ENCODE peak calls at places on chromosome 16, in six cellular contexts. One of them, this sample, is unnamed.

GRCh38 chr16:87056083-87056482 is 261.1 kb downstream of the C16orf95 start:
- DNase-seq in anterior cingulate cortex: no peak
- DNase-seq in mammary epithelial cell: peak; percentile 7
- DNase-seq in GM04504: no peak
- DNase-seq in NCI-H1417: no peak
- DNase-seq in adipocyte: peak; percentile 35
- DNase-seq in this sample: no peak

GRCh38 chr16:3578121-3578520 is 918 bp upstream of the NLRC3 start:
- DNase-seq in mammary epithelial cell: no peak
- DNase-seq in NCI-H1417: no peak
- DNase-seq in anterior cingulate cortex: no peak
- DNase-seq in GM04504: no peak
- DNase-seq in adipocyte: no peak
- DNase-seq in this sample: no peak

GRCh38 chr16:88813396-88814143 is 1.8 kb upstream of the APRT start:
- DNase-seq in NCI-H1417: no peak
- DNase-seq in anterior cingulate cortex: no peak
- DNase-seq in mammary epithelial cell: no peak
- DNase-seq in adipocyte: no peak
- DNase-seq in GM04504: no peak
- DNase-seq in this sample: no peak

GRCh38 chr16:85718682-85719081 is 29.9 kb upstream of the GINS2 start:
- DNase-seq in GM04504: no peak
- DNase-seq in anterior cingulate cortex: no peak
- DNase-seq in adipocyte: peak; percentile 44
- DNase-seq in mammary epithelial cell: no peak
- DNase-seq in NCI-H1417: peak; percentile 32
- DNase-seq in this sample: no peak

GRCh38 chr16:9534759-9535158 is 443.3 kb downstream of the HAPSTR1 start:
- DNase-seq in GM04504: no peak
- DNase-seq in NCI-H1417: no peak
- DNase-seq in mammary epithelial cell: no peak
- DNase-seq in anterior cingulate cortex: no peak
- DNase-seq in adipocyte: no peak
- DNase-seq in this sample: no peak

GRCh38 chr16:81042821-81043220 is 7.2 kb downstream of the ATMIN start:
- DNase-seq in GM04504: no peak
- DNase-seq in anterior cingulate cortex: no peak
- DNase-seq in NCI-H1417: no peak
- DNase-seq in mammary epithelial cell: no peak
- DNase-seq in adipocyte: no peak
- DNase-seq in this sample: no peak

GRCh38 chr16:72437891-72438290 is 265.9 kb upstream of the PMFBP1 start:
- DNase-seq in adipocyte: no peak
- DNase-seq in anterior cingulate cortex: no peak
- DNase-seq in mammary epithelial cell: no peak
- DNase-seq in NCI-H1417: no peak
- DNase-seq in GM04504: no peak
- DNase-seq in this sample: no peak

GRCh38 chr16:49282690-49283375 is 1.2 kb upstream of the CBLN1 start:
- DNase-seq in anterior cingulate cortex: no peak
- DNase-seq in NCI-H1417: peak; percentile 71
- DNase-seq in mammary epithelial cell: no peak
- DNase-seq in adipocyte: no peak
- DNase-seq in GM04504: no peak
- DNase-seq in this sample: no peak

GRCh38 chr16:29848420-29849297 is 14.4 kb downstream of the CDIPT start:
- DNase-seq in anterior cingulate cortex: peak; percentile 27
- DNase-seq in mammary epithelial cell: peak; percentile 39
- DNase-seq in NCI-H1417: peak; percentile 45
- DNase-seq in adipocyte: peak; percentile 80
- DNase-seq in GM04504: no peak
- DNase-seq in this sample: peak; percentile 30

GRCh38 chr16:89179148-89179484 is 7.6 kb downstream of the CDH15 start:
- DNase-seq in adipocyte: no peak
- DNase-seq in NCI-H1417: no peak
- DNase-seq in anterior cingulate cortex: no peak
- DNase-seq in GM04504: no peak
- DNase-seq in mammary epithelial cell: no peak
- DNase-seq in this sample: no peak

GRCh38 chr16:7597677-7598076 is 265.0 kb downstream of the RBFOX1 start:
- DNase-seq in mammary epithelial cell: no peak
- DNase-seq in GM04504: no peak
- DNase-seq in adipocyte: no peak
- DNase-seq in anterior cingulate cortex: no peak
- DNase-seq in NCI-H1417: no peak
- DNase-seq in this sample: no peak

GRCh38 chr16:4015275-4015990 is 100.8 kb downstream of the ADCY9 start:
- DNase-seq in mammary epithelial cell: no peak
- DNase-seq in adipocyte: no peak
- DNase-seq in NCI-H1417: no peak
- DNase-seq in anterior cingulate cortex: no peak
- DNase-seq in GM04504: no peak
- DNase-seq in this sample: no peak

GRCh38 chr16:2483160-2483559 is 8.2 kb downstream of the TBC1D24 start:
- DNase-seq in NCI-H1417: peak; percentile 78
- DNase-seq in anterior cingulate cortex: peak; percentile 82
- DNase-seq in mammary epithelial cell: no peak
- DNase-seq in adipocyte: no peak
- DNase-seq in GM04504: no peak
- DNase-seq in this sample: no peak

GRCh38 chr16:82092711-82093110 is 57.7 kb downstream of the HSD17B2 start:
- DNase-seq in NCI-H1417: no peak
- DNase-seq in mammary epithelial cell: no peak
- DNase-seq in adipocyte: peak; percentile 10
- DNase-seq in GM04504: no peak
- DNase-seq in anterior cingulate cortex: no peak
- DNase-seq in this sample: no peak

GRCh38 chr16:17696696-17697095 is 225.9 kb upstream of the XYLT1 start:
- DNase-seq in mammary epithelial cell: no peak
- DNase-seq in anterior cingulate cortex: no peak
- DNase-seq in GM04504: no peak
- DNase-seq in NCI-H1417: no peak
- DNase-seq in adipocyte: no peak
- DNase-seq in this sample: no peak

GRCh38 chr16:10552998-10553491 is 27.4 kb downstream of the EMP2 start:
- DNase-seq in adipocyte: no peak
- DNase-seq in mammary epithelial cell: no peak
- DNase-seq in anterior cingulate cortex: no peak
- DNase-seq in NCI-H1417: no peak
- DNase-seq in GM04504: no peak
- DNase-seq in this sample: no peak

GRCh38 chr16:17784073-17784472 is 313.3 kb upstream of the XYLT1 start:
- DNase-seq in mammary epithelial cell: peak; percentile 34
- DNase-seq in GM04504: no peak
- DNase-seq in anterior cingulate cortex: no peak
- DNase-seq in adipocyte: peak; percentile 19
- DNase-seq in NCI-H1417: no peak
- DNase-seq in this sample: no peak

GRCh38 chr16:30394603-30395154 is 541 bp upstream of the ZNF48 start:
- DNase-seq in adipocyte: peak; percentile 69
- DNase-seq in NCI-H1417: no peak
- DNase-seq in mammary epithelial cell: no peak
- DNase-seq in anterior cingulate cortex: no peak
- DNase-seq in GM04504: no peak
- DNase-seq in this sample: no peak

GRCh38 chr16:424623-425081 is 797 bp upstream of the RAB11FIP3 start:
- DNase-seq in mammary epithelial cell: no peak
- DNase-seq in NCI-H1417: no peak
- DNase-seq in adipocyte: peak; percentile 48
- DNase-seq in anterior cingulate cortex: peak; percentile 69
- DNase-seq in GM04504: no peak
- DNase-seq in this sample: no peak

GRCh38 chr16:3819741-3820724 is 60.5 kb downstream of the CREBBP start:
- DNase-seq in GM04504: peak; percentile 77
- DNase-seq in adipocyte: peak; percentile 95
- DNase-seq in NCI-H1417: peak; percentile 59
- DNase-seq in mammary epithelial cell: peak; percentile 86
- DNase-seq in anterior cingulate cortex: no peak
- DNase-seq in this sample: no peak

GRCh38 chr16:67563708-67564468 is 1.6 kb downstream of the CTCF start:
- DNase-seq in NCI-H1417: no peak
- DNase-seq in mammary epithelial cell: peak; percentile 78
- DNase-seq in anterior cingulate cortex: no peak
- DNase-seq in GM04504: peak; percentile 55
- DNase-seq in adipocyte: peak; percentile 89
- DNase-seq in this sample: no peak

GRCh38 chr16:81632392-81633146 is 146.5 kb upstream of the PLCG2 start:
- DNase-seq in GM04504: peak; percentile 51
- DNase-seq in adipocyte: peak; percentile 61
- DNase-seq in NCI-H1417: no peak
- DNase-seq in anterior cingulate cortex: no peak
- DNase-seq in mammary epithelial cell: no peak
- DNase-seq in this sample: peak; percentile 12

GRCh38 chr16:88013091-88013609 is 61.9 kb downstream of the BANP start:
- DNase-seq in adipocyte: no peak
- DNase-seq in anterior cingulate cortex: no peak
- DNase-seq in GM04504: no peak
- DNase-seq in mammary epithelial cell: no peak
- DNase-seq in NCI-H1417: no peak
- DNase-seq in this sample: no peak

GRCh38 chr16:82653550-82654511 is 27.1 kb downstream of the CDH13 start:
- DNase-seq in NCI-H1417: no peak
- DNase-seq in mammary epithelial cell: peak; percentile 89
- DNase-seq in GM04504: peak; percentile 85
- DNase-seq in anterior cingulate cortex: no peak
- DNase-seq in adipocyte: peak; percentile 83
- DNase-seq in this sample: no peak

GRCh38 chr16:10031955-10032354 is 150.3 kb downstream of the GRIN2A start:
- DNase-seq in mammary epithelial cell: no peak
- DNase-seq in GM04504: no peak
- DNase-seq in anterior cingulate cortex: no peak
- DNase-seq in adipocyte: no peak
- DNase-seq in NCI-H1417: no peak
- DNase-seq in this sample: no peak

GRCh38 chr16:23554536-23554935 is 2.6 kb downstream of the EARS2 start:
- DNase-seq in anterior cingulate cortex: no peak
- DNase-seq in GM04504: no peak
- DNase-seq in adipocyte: no peak
- DNase-seq in NCI-H1417: no peak
- DNase-seq in mammary epithelial cell: no peak
- DNase-seq in this sample: no peak

GRCh38 chr16:66255647-66256046 is 110.8 kb upstream of the CDH5 start:
- DNase-seq in anterior cingulate cortex: no peak
- DNase-seq in NCI-H1417: no peak
- DNase-seq in mammary epithelial cell: no peak
- DNase-seq in GM04504: no peak
- DNase-seq in adipocyte: no peak
- DNase-seq in this sample: no peak

This sample was measured in nucleus accumbens.